ENCODE peak calls at places on chromosome 1, in nine cellular contexts. E is right lobe of liver, F is fibroblast of villous mesenchyme, V is foreskin fibroblast, W is heart left ventricle, I is GM13976, P is psoas muscle, K is neural crest cell, Y is spleen. M is an unnamed sample.

GRCh38 chr1:201552941-201553341 is 14.0 kb downstream of the NAV1 start:
- DNase-seq in E (no peak), F (no peak), V (peak; percentile 54), W (no peak), I (no peak), P (no peak), K (no peak), Y (no peak), M (peak; percentile 47)

GRCh38 chr1:209409786-209410185 is 173.7 kb upstream of the CAMK1G start:
- DNase-seq in E (no peak), F (peak; percentile 61), V (peak; percentile 64), W (no peak), I (no peak), P (no peak), K (no peak), Y (no peak), M (peak; percentile 32)

GRCh38 chr1:29310616-29311180 is 74.4 kb downstream of the PTPRU start:
- DNase-seq in E (no peak), F (no peak), V (no peak), W (no peak), I (no peak), P (no peak), K (no peak), Y (no peak), M (no peak)

GRCh38 chr1:227786673-227787512 is 28.6 kb upstream of the PRSS38 start:
- DNase-seq in E (no peak), F (no peak), V (no peak), W (no peak), I (peak; percentile 50), P (no peak), K (no peak), Y (peak; percentile 88), M (no peak)

GRCh38 chr1:94481473-94481933 is 60.1 kb downstream of the F3 start:
- DNase-seq in E (no peak), F (peak; percentile 77), V (peak; percentile 53), W (peak; percentile 32), I (peak; percentile 50), P (no peak), K (peak; percentile 34), Y (no peak), M (peak; percentile 81)

GRCh38 chr1:20823879-20824278 is 36.8 kb upstream of the HP1BP3 start:
- DNase-seq in E (no peak), F (no peak), V (no peak), W (no peak), I (no peak), P (no peak), K (no peak), Y (no peak), M (no peak)

GRCh38 chr1:237228421-237228820 is 186.4 kb downstream of the RYR2 start:
- DNase-seq in E (no peak), F (no peak), V (no peak), W (no peak), I (no peak), P (no peak), K (no peak), Y (no peak), M (no peak)

GRCh38 chr1:30378023-30378596 is 345.3 kb downstream of the MATN1 start:
- DNase-seq in E (no peak), F (no peak), V (no peak), W (no peak), I (no peak), P (no peak), K (no peak), Y (no peak), M (no peak)

GRCh38 chr1:77509898-77510297 is 172.6 kb downstream of the ZZZ3 start:
- DNase-seq in E (no peak), F (no peak), V (no peak), W (no peak), I (no peak), P (no peak), K (no peak), Y (no peak), M (no peak)

GRCh38 chr1:77511440-77511840 is 171.0 kb downstream of the ZZZ3 start:
- DNase-seq in E (no peak), F (peak; percentile 72), V (peak; percentile 87), W (no peak), I (no peak), P (no peak), K (no peak), Y (no peak), M (peak; percentile 95)

GRCh38 chr1:77516106-77516505 is 166.4 kb downstream of the ZZZ3 start:
- DNase-seq in E (no peak), F (no peak), V (no peak), W (no peak), I (no peak), P (no peak), K (no peak), Y (no peak), M (no peak)

GRCh38 chr1:77513839-77514763 is 168.4 kb downstream of the ZZZ3 start:
- DNase-seq in E (no peak), F (peak; percentile 88), V (peak; percentile 89), W (peak; percentile 36), I (no peak), P (no peak), K (no peak), Y (no peak), M (peak; percentile 94)

DNA sequence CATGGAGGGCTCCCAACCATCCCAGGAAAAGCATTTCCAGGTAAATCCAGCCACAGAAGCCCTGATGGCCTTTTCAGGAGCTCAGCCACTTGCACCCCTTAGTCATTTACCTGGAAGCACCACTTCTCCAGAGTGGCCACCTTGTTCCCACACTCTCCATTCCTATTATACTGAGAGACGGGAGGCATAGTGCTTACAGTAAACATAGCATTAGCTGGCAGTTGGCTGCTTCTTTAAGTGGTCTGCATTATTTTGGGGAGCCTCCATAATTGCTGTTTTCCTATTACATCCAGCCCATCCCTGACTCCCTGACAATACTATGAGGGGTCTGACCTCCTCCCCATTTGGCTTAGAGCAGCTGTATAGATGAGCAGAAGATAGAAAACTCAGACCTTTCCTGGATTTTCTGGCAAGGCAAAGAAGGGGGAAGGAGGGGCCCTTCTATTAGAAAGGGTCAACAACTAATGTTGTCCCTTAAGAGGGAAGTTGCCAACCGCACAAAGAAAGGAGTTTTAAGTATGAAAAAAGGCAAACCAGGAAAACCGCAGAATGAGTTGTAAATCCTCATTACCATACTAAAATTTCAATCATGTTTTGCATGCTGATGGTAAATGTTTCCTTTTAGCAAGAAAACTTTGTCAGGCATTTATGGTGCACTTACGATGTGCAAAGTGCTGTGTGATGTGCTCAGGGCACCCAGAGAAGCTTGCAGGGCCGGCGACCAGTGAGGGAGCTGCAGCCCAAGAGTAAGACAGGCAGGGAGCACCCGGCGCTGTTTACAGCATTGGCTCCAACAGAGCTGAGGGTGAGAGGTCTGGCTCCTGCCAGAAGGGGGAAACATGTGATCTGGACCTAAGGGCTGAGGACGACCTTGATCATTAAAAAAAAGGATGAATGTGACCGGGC is 167.3 kb downstream of the ZZZ3 start:
- DNase-seq in E (no peak), F (peak; percentile 79), V (peak; percentile 78), W (peak; percentile 39), I (no peak), P (no peak), K (peak; percentile 26), Y (no peak), M (peak; percentile 75)
- TF ChIP-seq CTCF in E (no peak), F (peak; percentile 34), V (no peak), W (no peak), I (no peak), P (no peak), K (peak; percentile 30), Y (no peak), M (peak; percentile 36)

DNA sequence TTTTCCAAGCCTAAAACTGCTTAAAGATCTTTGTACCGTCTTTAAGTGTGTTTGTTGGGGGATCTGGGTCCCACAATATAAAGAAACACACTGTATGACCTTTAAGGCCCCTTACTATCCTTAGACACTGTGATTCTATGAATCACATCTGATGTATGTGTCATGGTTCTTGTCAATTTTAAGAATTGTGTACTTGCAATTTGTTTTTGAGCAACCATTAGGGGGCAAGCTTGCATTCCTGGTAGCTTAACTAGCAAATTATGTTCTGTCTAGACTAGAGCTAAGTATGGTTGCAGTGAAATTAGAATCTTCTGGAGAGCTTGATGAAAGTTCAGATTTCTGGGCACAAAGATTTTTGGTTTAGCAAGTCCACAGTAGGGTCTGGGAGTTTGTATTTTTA is 219.5 kb downstream of the TPR start:
- DNase-seq in E (no peak), F (peak; percentile 61), V (peak; percentile 65), W (no peak), I (peak; percentile 24), P (no peak), K (no peak), Y (no peak), M (peak; percentile 86)
- TF ChIP-seq CTCF in E (peak; percentile 47), F (peak; percentile 62), V (peak; percentile 69), W (peak; percentile 28), I (no peak), P (no peak), K (peak; percentile 66), Y (no peak), M (peak; percentile 59)

GRCh38 chr1:160537714-160538665 is 14.9 kb upstream of the SLAMF6 start:
- DNase-seq in E (no peak), F (no peak), V (no peak), W (no peak), I (no peak), P (no peak), K (no peak), Y (no peak), M (no peak)

GRCh38 chr1:160538985-160539651 is 16.1 kb upstream of the SLAMF6 start:
- DNase-seq in E (no peak), F (no peak), V (no peak), W (no peak), I (no peak), P (no peak), K (no peak), Y (no peak), M (no peak)

GRCh38 chr1:160539896-160540858 is 17.1 kb upstream of the SLAMF6 start:
- DNase-seq in E (peak; percentile 37), F (peak; percentile 48), V (no peak), W (no peak), I (peak; percentile 64), P (no peak), K (no peak), Y (peak; percentile 80), M (peak; percentile 4)

GRCh38 chr1:160540859-160541233 is 17.8 kb upstream of the SLAMF6 start:
- DNase-seq in E (no peak), F (no peak), V (no peak), W (no peak), I (no peak), P (no peak), K (no peak), Y (no peak), M (no peak)

DNA sequence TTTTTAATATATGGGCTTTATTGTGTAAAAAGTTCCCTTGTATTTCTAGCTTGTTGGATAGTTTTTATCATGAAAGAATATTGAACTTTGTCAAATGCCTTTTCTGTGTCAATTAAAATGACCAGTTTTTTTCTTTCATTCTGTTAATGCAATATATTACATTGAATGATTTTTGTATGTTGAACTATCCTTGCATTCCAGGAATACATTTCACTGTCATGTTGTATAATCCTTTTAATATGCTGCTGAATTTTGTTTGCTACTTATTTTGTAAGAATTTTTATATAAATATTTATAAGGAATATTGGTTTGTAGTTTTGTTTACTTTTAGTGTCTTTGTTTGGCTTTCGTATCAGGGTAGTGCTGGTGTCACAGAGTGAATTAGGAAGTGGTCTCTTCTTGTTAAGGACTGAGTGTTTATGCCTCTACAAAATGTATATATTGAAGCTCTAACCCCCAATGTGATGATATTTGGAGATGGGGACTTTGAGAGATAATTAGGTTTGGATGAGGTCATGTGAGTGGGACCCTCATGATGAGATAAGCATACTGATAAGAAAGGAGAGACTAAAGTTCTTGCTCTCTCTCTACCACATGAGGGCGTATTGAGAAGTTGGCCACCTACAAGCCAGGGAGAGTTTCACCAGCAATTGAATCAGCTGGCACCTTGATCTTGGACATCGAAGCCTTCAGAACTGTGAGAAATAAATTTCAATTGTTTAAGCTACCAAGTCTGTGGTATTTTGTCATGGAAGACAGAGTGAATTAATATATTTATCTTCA is 12.0 kb upstream of the SLAMF6 start:
- DNase-seq in E (no peak), F (no peak), V (no peak), W (no peak), I (no peak), P (no peak), K (no peak), Y (no peak), M (no peak)
- TF ChIP-seq CTCF in E (no peak), F (no peak), V (no peak), W (no peak), I (no peak), P (no peak), K (no peak), Y (no peak), M (no peak)

GRCh38 chr1:44784094-44785026 is 3.6 kb downstream of the BEST4 start:
- DNase-seq in E (no peak), F (no peak), V (no peak), W (peak; percentile 37), I (peak; percentile 67), P (no peak), K (no peak), Y (peak; percentile 88), M (no peak)
- TF ChIP-seq CTCF in E (no peak), F (no peak), V (no peak), W (no peak), I (no peak), P (no peak), K (no peak), Y (peak; percentile 16), M (no peak)